ENCODE peak calls at places on chromosomes 5 and 9, in eight cellular contexts. U is heart left ventricle; X is tibial artery; Z is kidney; F is OCI-LY7; D is A673; Q is ascending aorta; K is CD8-positive, alpha-beta T cell. A is an unnamed sample.
A peak's percentile ranks its signal among the peaks of the same experiment; 100 is the strongest.

GRCh38 chr9:84897362-84898094 is 228.0 kb downstream of the NTRK2 start:
- DNase-seq in U (no peak), X (no peak), Z (no peak), F (no peak), D (no peak), Q (no peak), K (no peak), A (no peak)

GRCh38 chr9:16236326-16236725 is 634.1 kb downstream of the BNC2 start:
- DNase-seq in U (no peak), X (no peak), Z (no peak), F (no peak), D (no peak), Q (no peak), K (no peak), A (no peak)

GRCh38 chr5:1206521-1207412 is 5.4 kb downstream of the SLC6A19 start:
- DNase-seq in U (peak; percentile 21), X (no peak), Z (peak; percentile 64), F (no peak), D (no peak), Q (no peak), K (no peak), A (no peak)

GRCh38 chr5:10828241-10828640 is 67.2 kb upstream of the DAP start:
- DNase-seq in U (no peak), X (no peak), Z (no peak), F (no peak), D (no peak), Q (no peak), K (no peak), A (no peak)

GRCh38 chr5:148659641-148660345 is 5.5 kb upstream of the HTR4 start:
- DNase-seq in U (no peak), X (no peak), Z (no peak), F (no peak), D (no peak), Q (no peak), K (no peak), A (no peak)

GRCh38 chr5:57007349-57007748 is 55.4 kb upstream of the MIER3 start:
- DNase-seq in U (no peak), X (no peak), Z (no peak), F (peak; percentile 35), D (no peak), Q (no peak), K (no peak), A (no peak)

GRCh38 chr5:146130440-146131045 is 25.2 kb upstream of the PLAC8L1 start:
- DNase-seq in U (no peak), X (no peak), Z (no peak), F (peak; percentile 37), D (peak; percentile 55), Q (no peak), K (no peak), A (no peak)

GRCh38 chr5:107512029-107512428 is 158.7 kb downstream of the EFNA5 start:
- DNase-seq in U (no peak), X (no peak), Z (no peak), F (peak; percentile 93), D (no peak), Q (no peak), K (no peak), A (no peak)

GRCh38 chr5:95631991-95632675 is 12.2 kb downstream of the GPR150 start:
- DNase-seq in U (no peak), X (no peak), Z (no peak), F (peak; percentile 68), D (no peak), Q (peak; percentile 75), K (peak; percentile 75), A (no peak)

GRCh38 chr5:175484824-175485223 is 6.5 kb downstream of the SFXN1 start:
- DNase-seq in U (no peak), X (no peak), Z (no peak), F (no peak), D (no peak), Q (no peak), K (no peak), A (no peak)

GRCh38 chr9:6007770-6008168 is 7.7 kb downstream of the RANBP6 start:
- DNase-seq in U (peak; percentile 88), X (peak; percentile 89), Z (peak; percentile 95), F (peak; percentile 83), D (peak; percentile 80), Q (peak; percentile 88), K (peak; percentile 90), A (peak; percentile 78)

GRCh38 chr5:150279618-150280017 is 10.0 kb downstream of the CAMK2A start:
- DNase-seq in U (no peak), X (no peak), Z (no peak), F (no peak), D (no peak), Q (no peak), K (no peak), A (no peak)

GRCh38 chr5:176560364-176560763 is 11.2 kb downstream of the CDHR2 start:
- DNase-seq in U (no peak), X (no peak), Z (no peak), F (no peak), D (no peak), Q (no peak), K (peak; percentile 43), A (no peak)

GRCh38 chr5:96476654-96477053 is 43.6 kb upstream of the PCSK1 start:
- DNase-seq in U (no peak), X (no peak), Z (no peak), F (no peak), D (no peak), Q (no peak), K (no peak), A (no peak)

GRCh38 chr9:131496844-131497425 is 5.8 kb upstream of the POMT1 start:
- DNase-seq in U (no peak), X (no peak), Z (no peak), F (no peak), D (no peak), Q (no peak), K (no peak), A (no peak)

GRCh38 chr5:98927242-98927987 is 1.4 kb downstream of the CHD1 start:
- DNase-seq in U (peak; percentile 56), X (peak; percentile 74), Z (no peak), F (peak; percentile 18), D (peak; percentile 35), Q (peak; percentile 70), K (peak; percentile 72), A (peak; percentile 22)

GRCh38 chr9:132858756-132859155 is 19.3 kb downstream of the AK8 start:
- DNase-seq in U (peak; percentile 44), X (no peak), Z (no peak), F (no peak), D (no peak), Q (no peak), K (no peak), A (no peak)

GRCh38 chr9:132855904-132856303 is 22.2 kb downstream of the AK8 start:
- DNase-seq in U (no peak), X (no peak), Z (no peak), F (no peak), D (no peak), Q (no peak), K (no peak), A (no peak)

GRCh38 chr9:132857031-132857430 is 21.1 kb downstream of the AK8 start:
- DNase-seq in U (peak; percentile 78), X (peak; percentile 76), Z (no peak), F (no peak), D (no peak), Q (no peak), K (no peak), A (peak; percentile 43)

GRCh38 chr9:132854832-132855231 is 23.3 kb downstream of the AK8 start:
- DNase-seq in U (no peak), X (no peak), Z (no peak), F (no peak), D (no peak), Q (no peak), K (no peak), A (no peak)

GRCh38 chr9:132857601-132858342 is 20.3 kb downstream of the AK8 start:
- DNase-seq in U (peak; percentile 45), X (no peak), Z (no peak), F (no peak), D (peak; percentile 47), Q (no peak), K (no peak), A (peak; percentile 39)
- H3K27ac ChIP-seq in U (peak overlapping the region; percentile 75), X (peak overlapping the region; percentile 20), Z (no peak overlapping the region), F (no peak overlapping the region), D (no peak overlapping the region), Q (no peak overlapping the region), K (no peak overlapping the region), A (peak overlapping the region; percentile 65)

GRCh38 chr5:127801751-127802476 is 98.7 kb downstream of the CCDC192 start:
- DNase-seq in U (no peak), X (no peak), Z (no peak), F (no peak), D (no peak), Q (no peak), K (no peak), A (no peak)
- H3K9me3 ChIP-seq in U (no peaks in the 10 kb centered on the region), X (no peaks in the 10 kb centered on the region), Z (no peaks in the 10 kb centered on the region), F (no peaks in the 10 kb centered on the region), D (no peaks in the 10 kb centered on the region), Q (no peaks in the 10 kb centered on the region), K (no peaks in the 10 kb centered on the region), A (no peaks in the 10 kb centered on the region)

DNA sequence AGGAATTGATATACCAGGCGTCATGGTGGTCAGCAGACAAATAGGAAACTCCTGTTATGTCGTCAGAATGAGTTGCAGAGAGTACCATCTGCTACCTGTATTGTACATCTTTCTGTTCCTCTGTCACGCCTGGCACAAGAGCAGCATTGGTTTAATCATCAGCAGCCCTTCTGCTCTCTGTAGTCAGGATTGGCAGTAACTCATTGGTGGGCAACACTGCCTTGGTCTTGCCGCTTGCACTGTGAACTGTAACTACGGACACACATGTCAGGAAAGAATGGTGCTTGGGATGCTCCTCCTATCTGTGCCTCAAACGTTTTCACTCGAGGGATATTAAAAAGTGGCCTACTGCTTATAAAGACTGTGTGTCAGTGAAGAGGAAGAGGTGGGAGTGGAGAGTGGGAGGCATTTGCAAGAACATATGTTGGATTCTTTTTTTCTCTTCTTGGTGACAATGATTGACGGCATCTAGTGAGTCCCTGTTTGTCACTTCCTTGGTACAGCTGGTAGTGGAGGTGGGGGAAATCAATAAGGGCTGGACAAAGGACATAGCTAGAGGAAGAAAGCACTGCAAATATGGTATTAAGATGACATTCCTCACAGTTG is 76.6 kb downstream of the F2RL2 start:
- DNase-seq in U (no peak), X (no peak), Z (no peak), F (peak; percentile 11), D (peak; percentile 68), Q (no peak), K (no peak), A (no peak)
- H3K4me1 ChIP-seq in U (no peaks in the 10 kb centered on the region), X (no peaks in the 10 kb centered on the region), Z (peaks cover 24% of the 10 kb centered on the region), F (peaks cover 43% of the 10 kb centered on the region), D (peaks cover 40% of the 10 kb centered on the region), Q (no peaks in the 10 kb centered on the region), K (peaks cover 68% of the 10 kb centered on the region), A (no peaks in the 10 kb centered on the region)

GRCh38 chr5:59039296-59040006 is 456.6 kb downstream of the RAB3C start:
- DNase-seq in U (peak; percentile 90), X (peak; percentile 92), Z (peak; percentile 94), F (no peak), D (peak; percentile 83), Q (peak; percentile 93), K (peak; percentile 95), A (peak; percentile 87)

GRCh38 chr5:59040007-59040803 is 457.3 kb downstream of the RAB3C start:
- DNase-seq in U (no peak), X (no peak), Z (no peak), F (no peak), D (no peak), Q (no peak), K (no peak), A (no peak)

GRCh38 chr5:59037453-59038168 is 454.7 kb downstream of the RAB3C start:
- DNase-seq in U (no peak), X (no peak), Z (no peak), F (no peak), D (no peak), Q (no peak), K (no peak), A (no peak)

GRCh38 chr5:59038169-59039002 is 455.5 kb downstream of the RAB3C start:
- DNase-seq in U (no peak), X (no peak), Z (no peak), F (no peak), D (peak; percentile 31), Q (no peak), K (no peak), A (no peak)

GRCh38 chr5:59039003-59039295 is 456.1 kb downstream of the RAB3C start:
- DNase-seq in U (no peak), X (no peak), Z (no peak), F (no peak), D (no peak), Q (no peak), K (no peak), A (no peak)
- H3K27ac ChIP-seq in U (peak overlapping the region; percentile 87), X (peak overlapping the region; percentile 79), Z (peak overlapping the region; percentile 2), F (no peak overlapping the region), D (peak overlapping the region; percentile 65), Q (peak overlapping the region; percentile 82), K (peak overlapping the region; percentile 79), A (peak overlapping the region; percentile 89)